ENCODE peak calls at places on chromosome 21, in seven cellular contexts. T, I, O, X, V, B and U are unnamed samples.

GRCh38 chr21:42747267-42747701 is 93.9 kb downstream of the PDE9A start:
- DNase-seq in V (no peak), O (no peak), B (no peak), X (no peak), I (no peak), T (no peak), U (no peak)

GRCh38 chr21:37525810-37526209 is 159.2 kb downstream of the DYRK1A start:
- DNase-seq in X (no peak), B (peak; percentile 8), V (no peak), I (no peak), O (no peak), T (no peak), U (no peak)

GRCh38 chr21:24225432-24225831 is 1381.8 kb downstream of the MRPL39 start:
- DNase-seq in B (peak; percentile 11), O (no peak), V (no peak), T (no peak), X (no peak), I (no peak), U (no peak)

GRCh38 chr21:32261929-32262328 is 16.9 kb downstream of the MIS18A start:
- DNase-seq in B (no peak), X (no peak), T (no peak), O (no peak), I (no peak), V (no peak), U (no peak)

GRCh38 chr21:36188081-36188681 is 31.6 kb downstream of the DOP1B start:
- DNase-seq in O (no peak), T (no peak), I (no peak), B (no peak), X (no peak), V (no peak), U (peak; percentile 84)

GRCh38 chr21:31490471-31490870 is 146.4 kb upstream of the TIAM1 start:
- DNase-seq in T (no peak), X (no peak), B (no peak), O (no peak), V (no peak), I (no peak), U (no peak)

GRCh38 chr21:31484219-31484618 is 140.2 kb upstream of the TIAM1 start:
- DNase-seq in B (no peak), O (no peak), X (no peak), V (no peak), I (no peak), T (no peak), U (no peak)

GRCh38 chr21:28018741-28019669 is 973.7 kb downstream of the LTN1 start:
- DNase-seq in I (no peak), B (no peak), V (no peak), T (peak; percentile 11), O (no peak), X (no peak), U (no peak)

GRCh38 chr21:28959367-28960099 is 33.1 kb downstream of the LTN1 start:
- DNase-seq in X (no peak), B (peak; percentile 84), T (no peak), O (no peak), I (no peak), V (no peak), U (no peak)

GRCh38 chr21:32184485-32184884 is 94.4 kb downstream of the MIS18A start:
- DNase-seq in V (no peak), O (no peak), X (no peak), B (no peak), T (no peak), I (no peak), U (no peak)

GRCh38 chr21:14414932-14415508 is 32.1 kb upstream of the HSPA13 start:
- DNase-seq in B (no peak), O (no peak), X (no peak), V (no peak), I (no peak), T (no peak), U (no peak)

GRCh38 chr21:37357691-37358090 is 8.9 kb upstream of the DYRK1A start:
- DNase-seq in I (no peak), V (no peak), B (no peak), X (no peak), O (no peak), T (no peak), U (no peak)

GRCh38 chr21:31318971-31319370 is 25.1 kb downstream of the TIAM1 start:
- DNase-seq in X (no peak), T (no peak), V (no peak), B (no peak), I (no peak), O (no peak), U (no peak)

GRCh38 chr21:41321211-41321907 is 4.8 kb downstream of the FAM3B start:
- DNase-seq in I (no peak), O (no peak), B (no peak), X (no peak), V (no peak), T (no peak), U (no peak)
- TF ChIP-seq CTCF in I (no peak), O (no peak), B (no peak), X (no peak), V (no peak), T (no peak), U (no peak)

GRCh38 chr21:44844256-44844655 is 26.4 kb upstream of the SUMO3 start:
- DNase-seq in X (no peak), T (no peak), O (no peak), I (no peak), B (no peak), V (no peak), U (no peak)

GRCh38 chr21:44846201-44846484 is 27.3 kb downstream of the PTTG1IP start:
- DNase-seq in I (no peak), T (no peak), O (no peak), B (no peak), X (no peak), V (no peak), U (no peak)

GRCh38 chr21:44846485-44847260 is 26.8 kb downstream of the PTTG1IP start:
- DNase-seq in V (no peak), B (peak; percentile 35), I (no peak), X (no peak), O (no peak), T (peak; percentile 64), U (no peak)

GRCh38 chr21:44847261-44848056 is 26.0 kb downstream of the PTTG1IP start:
- DNase-seq in V (no peak), O (no peak), T (no peak), I (no peak), B (no peak), X (no peak), U (no peak)

DNA sequence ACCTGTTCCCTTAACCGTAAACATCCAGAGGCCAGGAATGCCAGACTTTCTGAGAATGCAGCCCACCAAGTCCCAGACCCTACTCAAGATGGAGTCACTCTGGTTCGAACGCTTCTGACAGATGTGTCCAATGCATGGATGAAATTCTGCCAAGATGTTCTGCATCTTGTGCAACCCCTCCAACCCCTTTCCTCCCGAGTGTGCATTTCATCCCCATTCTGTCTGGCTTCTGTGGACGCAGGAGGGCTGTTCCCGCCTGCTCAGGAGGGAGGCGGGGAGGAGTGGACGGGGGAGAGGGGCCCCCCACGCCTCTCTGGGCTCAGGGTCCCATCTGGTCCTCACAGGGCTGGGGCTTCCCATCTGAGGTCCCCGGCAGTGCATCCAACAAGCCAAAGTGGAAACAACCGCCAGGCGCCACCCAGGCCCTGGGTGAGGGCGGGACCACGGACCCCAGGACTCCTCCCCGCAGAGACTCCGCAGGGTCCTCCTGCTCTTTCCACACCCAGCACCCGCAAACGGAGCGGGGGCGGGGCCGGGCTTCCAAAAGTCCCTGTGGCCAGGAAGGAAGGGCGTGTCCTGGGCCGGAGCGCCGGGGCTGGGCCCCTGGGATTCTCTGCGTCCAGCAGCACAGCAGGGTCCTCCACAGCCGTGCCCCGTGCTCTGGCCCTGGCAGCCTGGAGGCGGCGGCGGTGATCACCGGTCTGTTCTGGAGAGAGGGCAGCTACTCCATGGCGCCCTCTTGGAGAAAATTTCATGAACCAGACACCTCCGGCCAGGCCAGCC is 27.7 kb upstream of the SUMO3 start:
- DNase-seq in X (no peak), T (peak; percentile 46), V (no peak), O (no peak), I (peak; percentile 80), B (peak; percentile 64), U (peak; percentile 58)
- TF ChIP-seq CTCF in X (peak; percentile 50), T (no peak), V (no peak), O (peak; percentile 48), I (no peak), B (peak; percentile 32), U (no peak)

GRCh38 chr21:45153358-45154318 is 79.3 kb downstream of the ADARB1 start:
- DNase-seq in T (no peak), O (no peak), I (no peak), X (no peak), V (no peak), B (no peak), U (no peak)

GRCh38 chr21:45151484-45152115 is 77.2 kb downstream of the ADARB1 start:
- DNase-seq in B (no peak), V (no peak), T (no peak), O (no peak), I (no peak), X (peak; percentile 73), U (no peak)

GRCh38 chr21:45150630-45151265 is 76.4 kb downstream of the ADARB1 start:
- DNase-seq in O (no peak), X (peak; percentile 34), V (no peak), T (no peak), I (no peak), B (no peak), U (no peak)

GRCh38 chr21:45154511-45155508 is 80.4 kb downstream of the ADARB1 start:
- DNase-seq in V (no peak), I (no peak), B (peak; percentile 75), X (peak; percentile 81), T (no peak), O (no peak), U (no peak)

DNA sequence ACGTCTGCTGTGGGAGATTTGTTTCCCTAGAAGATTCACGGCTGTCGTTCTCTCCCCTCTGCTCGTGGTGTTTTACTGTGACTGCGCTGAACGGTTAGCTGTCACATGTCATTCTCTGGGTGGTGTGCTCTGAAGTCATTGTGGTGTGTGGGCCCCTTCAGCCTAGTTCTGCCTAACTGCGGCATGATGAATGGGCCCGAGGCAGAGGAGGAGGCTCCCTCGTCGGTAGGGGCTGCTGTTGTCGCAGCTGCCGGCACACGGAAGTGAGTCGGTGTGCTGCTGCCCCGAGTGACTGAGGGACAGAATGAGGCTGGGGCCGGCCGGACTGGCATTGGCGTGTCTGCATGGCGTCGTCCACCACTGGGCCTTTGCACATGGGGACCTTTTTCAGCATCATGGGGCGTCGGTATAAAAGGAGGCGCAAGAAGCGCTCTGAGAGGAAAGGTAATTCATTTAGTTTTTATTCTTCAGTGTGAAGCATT is 77.9 kb downstream of the ADARB1 start:
- DNase-seq in O (no peak), T (no peak), V (no peak), B (no peak), X (peak; percentile 85), I (peak; percentile 63), U (no peak)
- TF ChIP-seq CTCF in O (no peak), T (no peak), V (no peak), B (peak; percentile 17), X (peak; percentile 52), I (no peak), U (no peak)

GRCh38 chr21:25870084-25870483 is 135.3 kb downstream of the GABPA start:
- DNase-seq in X (no peak), I (no peak), T (no peak), B (no peak), V (no peak), O (no peak), U (no peak)

GRCh38 chr21:25867041-25867440 is 132.3 kb downstream of the GABPA start:
- DNase-seq in I (no peak), T (no peak), V (no peak), X (no peak), O (no peak), B (no peak), U (no peak)

GRCh38 chr21:25872271-25872670 is 137.5 kb downstream of the GABPA start:
- DNase-seq in O (no peak), T (no peak), B (no peak), X (no peak), V (no peak), I (no peak), U (no peak)

GRCh38 chr21:25871566-25871965 is 136.8 kb downstream of the GABPA start:
- DNase-seq in O (no peak), T (no peak), I (no peak), B (no peak), X (no peak), V (no peak), U (no peak)
- TF ChIP-seq CTCF in O (no peak), T (no peak), I (no peak), B (peak; percentile 5), X (no peak), V (no peak), U (no peak)